ENCODE peak calls at places on chromosomes 16 and 17, in four cellular contexts. A, Y, E and G are unnamed samples.

GRCh38 chr17:77365584-77366186 is 224.9 kb downstream of the SEC14L1 start:
- DNase-seq in A (no peak), Y (no peak), E (no peak), G (no peak)

GRCh38 chr16:66131156-66131807 is 235.2 kb upstream of the CDH5 start:
- DNase-seq in Y (no peak), E (no peak), A (no peak), G (no peak)

GRCh38 chr17:11144358-11145233 is 96.4 kb upstream of the SHISA6 start:
- DNase-seq in Y (no peak), A (peak), E (no peak), G (peak)

GRCh38 chr16:75304521-75305363 is 53.3 kb upstream of the BCAR1 start:
- DNase-seq in Y (no peak), E (no peak), A (no peak), G (peak)

GRCh38 chr17:38907930-38908675 is 17.3 kb upstream of the LASP1NB start:
- DNase-seq in E (no peak), A (no peak), Y (no peak), G (no peak)

GRCh38 chr16:52743702-52744101 is 196.8 kb upstream of the TOX3 start:
- DNase-seq in A (no peak), E (no peak), Y (no peak), G (no peak)

GRCh38 chr17:21460358-21460757 is 84.2 kb downstream of the KCNJ12 start:
- DNase-seq in Y (no peak), A (no peak), E (no peak), G (no peak)

GRCh38 chr17:1413281-1413791 is 13.3 kb upstream of the YWHAE start:
- DNase-seq in A (no peak), E (no peak), Y (no peak), G (no peak)

GRCh38 chr17:57629886-57630285 is 115.2 kb downstream of the CCDC182 start:
- DNase-seq in Y (no peak), A (no peak), E (no peak), G (no peak)

GRCh38 chr17:34378664-34379101 is 15.7 kb upstream of the CCL1 start:
- DNase-seq in A (peak), Y (peak), E (peak), G (peak)

GRCh38 chr17:2366747-2367494 is 29.6 kb downstream of the SGSM2 start:
- DNase-seq in A (no peak), E (no peak), Y (no peak), G (peak)

GRCh38 chr16:15757630-15758251 is 99.1 kb downstream of the MYH11 start:
- DNase-seq in Y (no peak), E (no peak), A (no peak), G (peak)

GRCh38 chr17:58332720-58333395 is 4.3 kb upstream of the TSPOAP1 start:
- DNase-seq in E (no peak), A (peak), Y (no peak), G (no peak)

GRCh38 chr17:44279586-44280344 is 11.8 kb upstream of the SLC4A1 start:
- DNase-seq in A (peak), Y (no peak), E (peak), G (peak)

GRCh38 chr16:88534731-88535141 is 35.5 kb upstream of the ZC3H18 start:
- DNase-seq in E (no peak), A (no peak), Y (no peak), G (no peak)

GRCh38 chr17:80872999-80873951 is 118.4 kb upstream of the CHMP6 start:
- DNase-seq in A (no peak), E (no peak), Y (no peak), G (no peak)

DNA sequence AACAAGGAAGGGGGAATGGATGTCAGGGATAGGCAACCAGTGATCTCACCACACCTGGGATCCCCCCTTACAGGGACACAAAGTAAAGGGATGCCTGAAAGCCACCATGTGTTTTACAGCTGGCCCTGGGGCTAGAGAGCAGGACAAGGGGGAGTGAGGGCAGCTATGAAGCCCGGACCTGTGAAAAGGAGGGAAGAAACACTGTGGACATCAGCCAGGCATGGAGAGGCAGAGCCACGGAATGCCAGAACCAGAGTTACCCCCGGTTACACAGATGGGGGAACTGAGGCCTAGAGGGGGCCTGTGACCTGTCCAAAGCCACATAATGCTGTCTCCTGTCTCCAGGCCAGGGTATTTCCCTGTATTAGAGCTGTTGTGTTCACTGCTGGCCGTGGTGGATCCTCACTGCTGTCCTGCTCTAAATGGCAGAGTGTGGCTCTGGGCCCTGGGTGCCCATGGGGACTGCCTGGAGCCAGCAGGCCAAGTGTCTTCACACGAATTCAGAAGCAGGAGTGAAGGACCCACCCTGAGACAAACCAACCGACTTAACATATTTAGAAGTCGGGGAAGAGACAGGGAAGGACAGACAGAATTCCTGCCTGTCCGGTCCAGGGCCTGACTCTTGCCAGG is 29.7 kb upstream of the ITGA3 start:
- DNase-seq in E (no peak), Y (no peak), A (no peak), G (no peak)
- TF ChIP-seq SPI1 in E (no peak), Y (no peak), A (no peak), G (no peak)

GRCh38 chr17:29162082-29162908 is 17.9 kb downstream of the MYO18A start:
- DNase-seq in Y (no peak), E (no peak), A (no peak), G (no peak)
- TF ChIP-seq SPI1 in Y (no peak), E (no peak), A (no peak), G (no peak)

DNA sequence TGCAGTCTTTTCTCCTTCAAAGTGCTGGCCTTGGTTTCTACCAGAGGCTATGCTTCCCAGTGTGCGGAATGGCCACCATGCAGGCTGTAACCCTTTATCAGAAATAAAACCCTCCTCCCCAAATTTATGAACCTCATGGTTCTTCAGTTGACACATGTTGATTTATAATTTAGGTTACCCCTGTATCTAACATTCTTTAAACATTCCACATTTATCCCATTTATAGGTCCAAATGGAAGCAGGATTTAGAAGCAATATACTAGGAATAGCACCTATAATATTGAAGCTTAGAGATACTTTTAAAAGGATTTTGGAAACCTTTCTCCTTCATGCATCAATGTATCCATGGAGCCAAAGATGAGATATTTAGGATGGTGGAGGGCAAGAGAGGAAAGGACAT is 438.8 kb upstream of the C16orf82 start:
- DNase-seq in E (no peak), Y (no peak), A (no peak), G (no peak)
- TF ChIP-seq SPI1 in E (no peak), Y (no peak), A (no peak), G (no peak)

GRCh38 chr17:61306003-61306402 is 93.6 kb upstream of the TBX2 start:
- DNase-seq in E (no peak), A (no peak), Y (no peak), G (no peak)

GRCh38 chr17:61305024-61305423 is 94.6 kb upstream of the TBX2 start:
- DNase-seq in Y (no peak), E (no peak), A (no peak), G (no peak)

GRCh38 chr17:61299517-61300513 is 99.8 kb upstream of the TBX2 start:
- DNase-seq in E (no peak), A (no peak), Y (no peak), G (no peak)

GRCh38 chr17:61302911-61303310 is 96.7 kb upstream of the TBX2 start:
- DNase-seq in Y (no peak), E (no peak), A (no peak), G (no peak)

GRCh38 chr17:61303334-61304096 is 96.1 kb upstream of the TBX2 start:
- DNase-seq in A (no peak), Y (no peak), E (no peak), G (no peak)
- TF ChIP-seq SPI1 in A (no peak), Y (no peak), E (no peak), G (no peak)

GRCh38 chr16:84562174-84562815 is 55.6 kb downstream of the COTL1 start:
- DNase-seq in E (peak), A (peak), Y (peak), G (no peak)
- TF ChIP-seq SPI1 in E (peak), A (peak), Y (peak), G (no peak)

DNA sequence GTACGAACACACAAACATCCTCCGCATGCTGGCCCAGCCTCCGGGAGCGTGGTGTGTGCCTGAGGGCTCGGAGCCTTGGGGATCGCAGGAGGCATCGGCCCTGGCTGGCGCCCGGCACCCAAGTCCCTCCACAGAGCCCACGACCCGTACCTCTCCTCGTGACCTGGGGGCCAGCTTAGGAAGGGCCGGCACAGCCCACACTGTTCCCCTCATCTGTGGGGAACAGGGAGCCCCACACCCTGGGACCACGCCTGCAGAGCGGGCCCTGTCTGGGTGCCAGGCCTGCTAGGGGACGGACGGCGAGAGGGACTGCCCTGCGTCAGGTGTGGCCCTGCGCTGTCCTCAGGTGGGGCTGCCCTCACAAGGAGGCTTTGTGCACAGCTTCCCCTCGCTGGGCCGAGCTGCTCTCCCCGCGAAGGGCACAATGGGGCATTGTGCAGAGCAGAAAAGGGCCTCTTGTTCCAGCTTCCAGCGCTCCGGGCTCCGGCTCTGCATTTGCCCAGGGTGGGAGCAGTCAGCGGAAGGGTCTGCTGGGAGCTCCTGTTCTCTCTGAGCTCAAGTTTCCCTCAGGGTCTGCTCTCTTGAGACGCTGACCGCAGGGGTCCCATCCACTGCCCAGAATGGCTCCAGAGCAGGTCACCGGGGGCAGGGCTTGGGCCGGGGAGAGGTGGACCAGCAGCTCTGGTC is 1.7 kb upstream of the LMF1 start:
- DNase-seq in E (no peak), Y (no peak), A (no peak), G (no peak)
- TF ChIP-seq SPI1 in E (no peak), Y (no peak), A (no peak), G (no peak)

DNA sequence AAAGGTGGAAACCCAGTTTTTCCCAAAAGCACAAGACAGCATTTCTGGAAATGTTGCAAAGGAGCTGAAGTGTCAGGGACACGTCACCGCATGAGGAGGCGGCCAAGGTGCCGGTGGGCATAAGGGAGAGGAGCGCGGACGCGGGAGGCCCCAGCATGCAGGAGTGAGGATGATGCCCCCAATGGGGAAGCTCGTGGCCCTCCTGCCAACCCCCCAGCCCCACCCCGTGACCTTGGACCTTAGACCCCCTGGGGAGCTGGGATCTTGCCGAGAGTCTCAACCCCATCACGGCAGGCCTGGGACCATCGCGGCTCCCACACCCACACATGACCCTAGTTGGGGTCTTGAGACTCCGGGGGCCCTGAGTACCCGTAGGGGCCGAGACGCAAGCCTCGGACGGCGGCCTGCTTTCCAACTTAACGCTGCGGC is 119.4 kb upstream of the METRNL start:
- DNase-seq in Y (no peak), E (no peak), A (no peak), G (no peak)
- TF ChIP-seq SPI1 in Y (no peak), E (no peak), A (no peak), G (no peak)